ENCODE peak calls at places on chromosomes 1 and 21, in five cellular contexts. N is adrenal gland, Y is heart left ventricle, X is erythroblast, U is suprapubic skin. O is an unnamed sample.

GRCh38 chr1:51297401-51298321 is 32.7 kb downstream of the TTC39A start:
- DNase-seq in N (no peak), Y (no peak), X (no peak), U (no peak), O (peak; percentile 83)

GRCh38 chr1:199123615-199124014 is 484.8 kb downstream of the PTPRC start:
- DNase-seq in N (no peak), Y (no peak), X (no peak), U (no peak), O (no peak)

GRCh38 chr1:156410740-156411139 is 41.7 kb downstream of the RHBG start:
- DNase-seq in N (no peak), Y (no peak), X (no peak), U (no peak), O (no peak)

GRCh38 chr21:45450741-45451740 is 46.1 kb downstream of the COL18A1 start:
- DNase-seq in N (no peak), Y (peak; percentile 18), X (no peak), U (no peak), O (no peak)

GRCh38 chr1:2493691-2494322 is 17.7 kb downstream of the PLCH2 start:
- DNase-seq in N (no peak), Y (no peak), X (no peak), U (no peak), O (no peak)

GRCh38 chr21:34639882-34640788 is 25.2 kb upstream of the RCAN1 start:
- DNase-seq in N (no peak), Y (no peak), X (peak; percentile 63), U (no peak), O (no peak)

GRCh38 chr1:224726783-224727182 is 110.7 kb downstream of the CNIH3 start:
- DNase-seq in N (no peak), Y (no peak), X (peak; percentile 52), U (peak; percentile 83), O (peak; percentile 95)

GRCh38 chr1:145805057-145805456 is 18.8 kb downstream of the RNF115 start:
- DNase-seq in N (no peak), Y (no peak), X (no peak), U (no peak), O (no peak)

GRCh38 chr1:98870959-98871903 is 133.4 kb downstream of the PLPPR5 start:
- DNase-seq in N (no peak), Y (no peak), X (no peak), U (no peak), O (no peak)

DNA sequence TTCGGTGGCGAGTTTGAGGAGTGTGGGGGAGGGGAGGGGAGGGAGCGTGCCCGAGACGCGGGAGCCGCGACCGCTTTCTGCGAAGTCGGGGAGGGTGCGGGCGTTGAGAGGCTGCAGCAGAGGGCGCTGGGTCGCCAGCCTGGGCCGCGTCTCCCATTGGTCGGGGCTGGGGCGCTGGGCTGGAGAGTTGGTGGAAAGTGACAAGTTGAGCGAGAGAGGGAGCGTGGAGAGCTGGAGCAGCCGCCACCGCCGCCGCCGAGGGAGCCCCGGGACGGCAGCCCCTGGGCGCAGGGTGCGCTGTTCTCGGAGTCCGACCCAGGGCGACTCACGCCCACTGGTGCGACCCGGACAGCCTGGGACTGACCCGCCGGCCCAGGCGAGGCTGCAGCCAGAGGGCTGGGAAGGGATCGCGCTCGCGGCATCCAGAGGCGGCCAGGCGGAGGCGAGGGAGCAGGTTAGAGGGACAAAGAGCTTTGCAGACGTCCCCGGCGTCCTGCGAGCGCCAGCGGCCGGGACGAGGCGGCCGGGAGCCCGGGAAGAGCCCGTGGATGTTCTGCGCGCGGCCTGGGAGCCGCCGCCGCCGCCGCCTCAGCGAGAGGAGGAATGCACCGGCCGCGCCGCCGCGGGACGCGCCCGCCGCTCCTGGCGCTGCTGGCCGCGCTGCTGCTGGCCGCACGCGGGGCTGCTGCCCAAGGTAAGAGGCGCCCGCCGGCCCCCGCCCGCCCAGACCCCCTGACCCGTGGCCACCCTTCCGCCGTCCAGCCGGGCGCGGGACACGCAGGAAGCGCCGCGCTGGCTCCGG is at the start of gene ROR1:
- DNase-seq in N (peak; percentile 91), Y (peak; percentile 92), X (peak; percentile 47), U (peak; percentile 93), O (peak; percentile 83)
- TF ChIP-seq POLR2A in N (no peak), Y (no peak), X (no peak), U (no peak), O (no peak)

GRCh38 chr1:93681549-93682412 is at the start of gene BCAR3:
- DNase-seq in N (peak; percentile 80), Y (peak; percentile 86), X (peak; percentile 61), U (no peak), O (peak; percentile 93)
- TF ChIP-seq POLR2A in N (peak; percentile 54), Y (no peak), X (no peak), U (no peak), O (no peak)

GRCh38 chr1:223135176-223135575 is 7.9 kb downstream of the TLR5 start:
- DNase-seq in N (peak; percentile 73), Y (peak; percentile 55), X (no peak), U (peak; percentile 77), O (peak; percentile 89)

GRCh38 chr1:223137402-223138100 is 5.5 kb downstream of the TLR5 start:
- DNase-seq in N (no peak), Y (no peak), X (peak; percentile 5), U (no peak), O (peak; percentile 81)

GRCh38 chr1:223133301-223133823 is 9.7 kb downstream of the TLR5 start:
- DNase-seq in N (no peak), Y (no peak), X (no peak), U (no peak), O (no peak)

GRCh38 chr1:223136086-223136485 is 7.0 kb downstream of the TLR5 start:
- DNase-seq in N (no peak), Y (no peak), X (no peak), U (no peak), O (no peak)

GRCh38 chr1:223133824-223134435 is 9.1 kb downstream of the TLR5 start:
- DNase-seq in N (peak; percentile 91), Y (peak; percentile 90), X (peak; percentile 83), U (peak; percentile 94), O (peak; percentile 97)
- TF ChIP-seq POLR2A in N (no peak), Y (no peak), X (no peak), U (no peak), O (no peak)

GRCh38 chr1:117120774-117121588 is 568 bp downstream of the TRIM45 start:
- DNase-seq in N (no peak), Y (no peak), X (no peak), U (no peak), O (no peak)

GRCh38 chr1:117122297-117123025 is 912 bp upstream of the TRIM45 start:
- DNase-seq in N (no peak), Y (no peak), X (no peak), U (no peak), O (no peak)

GRCh38 chr1:117123274-117123673 is 1.7 kb upstream of the TRIM45 start:
- DNase-seq in N (no peak), Y (no peak), X (no peak), U (no peak), O (no peak)

GRCh38 chr1:117118101-117118500 is 3.4 kb downstream of the TRIM45 start:
- DNase-seq in N (no peak), Y (no peak), X (no peak), U (no peak), O (no peak)

GRCh38 chr1:117121589-117122296 is at the start of gene TRIM45:
- DNase-seq in N (peak; percentile 97), Y (peak; percentile 98), X (peak; percentile 96), U (peak; percentile 96), O (peak; percentile 99)
- TF ChIP-seq POLR2A in N (no peak), Y (no peak), X (peak; percentile 43), U (no peak), O (no peak)

GRCh38 chr1:9294440-9294773 is 1.7 kb downstream of the SPSB1 start:
- DNase-seq in N (no peak), Y (no peak), X (no peak), U (no peak), O (no peak)

GRCh38 chr1:9291914-9292360 is 757 bp upstream of the SPSB1 start:
- DNase-seq in N (peak; percentile 72), Y (peak; percentile 69), X (peak; percentile 14), U (no peak), O (peak; percentile 44)

GRCh38 chr1:9293241-9293511 is 482 bp downstream of the SPSB1 start:
- DNase-seq in N (no peak), Y (no peak), X (no peak), U (no peak), O (no peak)

GRCh38 chr1:9293512-9294439 is 1.1 kb downstream of the SPSB1 start:
- DNase-seq in N (peak; percentile 38), Y (no peak), X (peak; percentile 27), U (no peak), O (no peak)

GRCh38 chr1:9292361-9293240 is at the start of gene SPSB1:
- DNase-seq in N (peak; percentile 79), Y (peak; percentile 79), X (peak; percentile 46), U (peak; percentile 85), O (peak; percentile 60)
- TF ChIP-seq POLR2A in N (peak; percentile 81), Y (peak; percentile 60), X (no peak), U (peak; percentile 64), O (no peak)

DNA sequence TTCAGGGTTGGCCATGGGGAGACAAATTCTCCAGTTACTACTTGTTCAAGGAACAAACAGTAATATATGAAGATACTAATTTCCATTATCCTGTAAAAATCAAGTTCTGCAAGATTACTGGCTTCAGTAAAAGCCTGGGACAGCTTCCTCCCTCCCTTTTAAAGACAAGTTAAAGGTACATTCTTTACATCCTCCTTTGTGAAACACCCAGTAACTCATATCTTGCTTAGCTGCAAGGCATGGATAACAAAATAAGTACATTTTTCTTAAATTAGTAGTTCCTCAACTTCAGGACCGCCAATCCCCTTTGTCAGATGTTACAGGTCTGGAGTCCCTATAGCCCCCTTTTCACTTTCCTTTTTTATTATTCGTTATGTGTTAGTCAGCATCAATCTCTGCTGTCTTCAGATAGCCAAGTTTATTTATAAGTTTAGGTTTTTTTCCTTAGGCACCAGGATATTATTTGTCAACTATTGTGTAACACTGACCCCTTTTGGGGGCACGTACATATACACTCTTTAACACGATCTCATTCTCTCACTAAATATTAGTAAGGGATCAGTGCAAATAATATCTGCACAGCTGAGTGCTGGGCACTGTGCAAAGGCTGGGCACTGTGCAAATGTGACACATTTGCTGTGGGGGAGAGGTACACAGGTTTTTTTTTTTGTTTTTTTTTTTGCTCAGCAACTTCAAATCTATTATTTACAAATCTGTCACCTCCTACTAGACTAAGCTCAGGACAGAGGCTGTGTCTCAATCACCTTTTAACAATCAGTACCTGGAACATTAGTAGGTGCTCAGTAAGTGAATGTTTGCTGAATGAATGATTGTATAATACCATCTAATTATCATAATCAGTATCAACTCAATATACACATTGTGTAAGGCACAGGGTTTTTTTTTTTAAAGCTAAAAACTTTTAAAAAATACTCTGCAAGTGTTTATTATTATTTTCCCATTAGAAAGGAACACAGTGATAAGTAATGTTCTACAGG is 9.6 kb downstream of the ERRFI1 start:
- DNase-seq in N (no peak), Y (no peak), X (no peak), U (no peak), O (no peak)
- TF ChIP-seq POLR2A in N (no peak), Y (no peak), X (no peak), U (no peak), O (no peak)

GRCh38 chr1:26833432-26834405 is 7.2 kb downstream of the ZDHHC18 start:
- DNase-seq in N (no peak), Y (peak; percentile 40), X (no peak), U (no peak), O (no peak)

GRCh38 chr1:26839779-26840178 is 13.3 kb downstream of the ZDHHC18 start:
- DNase-seq in N (no peak), Y (no peak), X (no peak), U (no peak), O (no peak)

GRCh38 chr1:26844389-26844788 is 17.9 kb downstream of the ZDHHC18 start:
- DNase-seq in N (no peak), Y (no peak), X (no peak), U (no peak), O (no peak)

GRCh38 chr1:26839339-26839722 is 12.8 kb downstream of the ZDHHC18 start:
- DNase-seq in N (no peak), Y (no peak), X (no peak), U (no peak), O (no peak)

GRCh38 chr1:26838474-26839338 is 12.2 kb downstream of the ZDHHC18 start:
- DNase-seq in N (peak; percentile 57), Y (no peak), X (no peak), U (no peak), O (no peak)
- TF ChIP-seq POLR2A in N (no peak), Y (no peak), X (no peak), U (no peak), O (no peak)

O was measured in lower leg skin.